ENCODE peak calls at places on chromosomes 16 and 17, in eight cellular contexts. G is esophagus muscularis mucosa, R is dorsolateral prefrontal cortex, H is HFF-Myc, S is AG04450, J is BJ, X is fibroblast of pulmonary artery, C is uterus. D is an unnamed sample.

GRCh38 chr16:46852130-46852529 is 21.1 kb upstream of the C16orf87 start:
- DNase-seq in G (no peak), R (no peak), H (no peak), S (no peak), J (no peak), X (no peak), C (no peak), D (no peak)

GRCh38 chr17:16374129-16374528 is 6.8 kb upstream of the UBB start:
- DNase-seq in G (no peak), R (no peak), H (no peak), S (no peak), J (peak), X (peak), C (no peak), D (peak)

GRCh38 chr17:14301279-14301760 is 439 bp downstream of the HS3ST3B1 start:
- DNase-seq in G (no peak), R (no peak), H (no peak), S (no peak), J (no peak), X (no peak), C (no peak), D (no peak)

GRCh38 chr16:68445458-68445857 is 2.9 kb downstream of the SMPD3 start:
- DNase-seq in G (no peak), R (peak), H (peak), S (no peak), J (no peak), X (peak), C (no peak), D (no peak)

GRCh38 chr17:57830880-57831279 is 19.0 kb downstream of the MRPS23 start:
- DNase-seq in G (no peak), R (no peak), H (no peak), S (no peak), J (no peak), X (no peak), C (no peak), D (no peak)

GRCh38 chr16:17470002-17470870 is 524 bp downstream of the XYLT1 start:
- DNase-seq in G (no peak), R (peak), H (no peak), S (no peak), J (no peak), X (no peak), C (peak), D (no peak)

GRCh38 chr16:19166500-19166899 is 1.5 kb upstream of the SYT17 start:
- DNase-seq in G (no peak), R (no peak), H (no peak), S (no peak), J (no peak), X (no peak), C (no peak), D (no peak)

GRCh38 chr17:58525239-58525638 is 10.8 kb upstream of the MTMR4 start:
- DNase-seq in G (no peak), R (no peak), H (no peak), S (peak), J (peak), X (peak), C (peak), D (peak)

GRCh38 chr17:79452706-79453105 is 158.1 kb downstream of the RBFOX3 start:
- DNase-seq in G (no peak), R (no peak), H (no peak), S (no peak), J (no peak), X (no peak), C (no peak), D (no peak)

GRCh38 chr17:57528084-57528451 is 217.0 kb downstream of the CCDC182 start:
- DNase-seq in G (no peak), R (no peak), H (no peak), S (no peak), J (no peak), X (no peak), C (peak), D (no peak)

GRCh38 chr16:64621616-64622015 is 500.2 kb downstream of the CDH11 start:
- DNase-seq in G (no peak), R (no peak), H (no peak), S (no peak), J (no peak), X (no peak), C (no peak), D (no peak)

GRCh38 chr17:37138726-37139125 is 190.0 kb downstream of the AATF start:
- DNase-seq in G (no peak), R (no peak), H (no peak), S (no peak), J (no peak), X (no peak), C (no peak), D (no peak)

GRCh38 chr16:4529085-4530060 is 9.2 kb downstream of the CDIP1 start:
- DNase-seq in G (no peak), R (no peak), H (no peak), S (peak), J (no peak), X (peak), C (no peak), D (no peak)

GRCh38 chr16:82641336-82641984 is 14.7 kb downstream of the CDH13 start:
- DNase-seq in G (no peak), R (no peak), H (no peak), S (no peak), J (no peak), X (peak), C (no peak), D (no peak)
- TF ChIP-seq CTCF in G (no peak), R (peak), H (peak), S (peak), J (peak), X (peak), C (no peak), D (peak)

GRCh38 chr16:60763869-60764268 is 1272.4 kb downstream of the CDH8 start:
- DNase-seq in G (no peak), R (no peak), H (no peak), S (no peak), J (no peak), X (no peak), C (no peak), D (no peak)
- H3K4me3 ChIP-seq in G (no peak), R (no peak), H (no peak), S (no peak), J (no peak), X (no peak), C (no peak), D (no peak)

GRCh38 chr16:85988723-85989313 is 89.9 kb downstream of the IRF8 start:
- DNase-seq in G (no peak), R (no peak), H (no peak), S (no peak), J (no peak), X (no peak), C (no peak), D (no peak)

GRCh38 chr16:85987750-85988078 is 88.8 kb downstream of the IRF8 start:
- DNase-seq in G (no peak), R (no peak), H (no peak), S (no peak), J (no peak), X (no peak), C (no peak), D (no peak)

GRCh38 chr16:85988306-85988705 is 89.3 kb downstream of the IRF8 start:
- DNase-seq in G (no peak), R (no peak), H (no peak), S (no peak), J (no peak), X (no peak), C (no peak), D (no peak)

GRCh38 chr16:85984947-85985451 is 86.0 kb downstream of the IRF8 start:
- DNase-seq in G (no peak), R (no peak), H (no peak), S (no peak), J (no peak), X (no peak), C (no peak), D (no peak)

GRCh38 chr16:85986931-85987749 is 88.2 kb downstream of the IRF8 start:
- DNase-seq in G (no peak), R (no peak), H (no peak), S (no peak), J (no peak), X (no peak), C (no peak), D (no peak)
- TF ChIP-seq CTCF in G (peak), R (peak), H (peak), S (peak), J (peak), X (peak), C (peak), D (peak)

DNA sequence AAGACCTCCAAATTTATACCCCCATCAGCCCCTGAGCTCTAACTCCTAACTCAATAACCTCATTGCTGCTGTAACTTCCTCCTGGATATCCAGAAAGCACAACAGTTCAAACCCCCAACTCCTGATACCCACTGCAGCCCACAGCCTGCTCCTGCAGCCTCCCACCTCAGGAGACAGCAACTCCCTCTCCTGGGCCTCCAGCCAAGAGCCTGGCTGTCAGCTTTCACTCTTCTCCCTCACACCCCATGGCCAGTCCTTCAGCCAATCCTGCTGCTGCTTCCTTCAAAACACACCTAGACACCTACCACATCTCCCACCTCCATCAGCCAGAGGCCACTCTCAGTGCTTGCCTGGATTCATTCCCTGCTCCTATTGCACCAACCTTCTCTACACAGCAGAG is 5.4 kb downstream of the GINS2 start:
- DNase-seq in G (no peak), R (no peak), H (no peak), S (no peak), J (no peak), X (no peak), C (no peak), D (no peak)
- H3K4me3 ChIP-seq in G (no peak), R (no peak), H (no peak), S (no peak), J (no peak), X (no peak), C (no peak), D (no peak)

DNA sequence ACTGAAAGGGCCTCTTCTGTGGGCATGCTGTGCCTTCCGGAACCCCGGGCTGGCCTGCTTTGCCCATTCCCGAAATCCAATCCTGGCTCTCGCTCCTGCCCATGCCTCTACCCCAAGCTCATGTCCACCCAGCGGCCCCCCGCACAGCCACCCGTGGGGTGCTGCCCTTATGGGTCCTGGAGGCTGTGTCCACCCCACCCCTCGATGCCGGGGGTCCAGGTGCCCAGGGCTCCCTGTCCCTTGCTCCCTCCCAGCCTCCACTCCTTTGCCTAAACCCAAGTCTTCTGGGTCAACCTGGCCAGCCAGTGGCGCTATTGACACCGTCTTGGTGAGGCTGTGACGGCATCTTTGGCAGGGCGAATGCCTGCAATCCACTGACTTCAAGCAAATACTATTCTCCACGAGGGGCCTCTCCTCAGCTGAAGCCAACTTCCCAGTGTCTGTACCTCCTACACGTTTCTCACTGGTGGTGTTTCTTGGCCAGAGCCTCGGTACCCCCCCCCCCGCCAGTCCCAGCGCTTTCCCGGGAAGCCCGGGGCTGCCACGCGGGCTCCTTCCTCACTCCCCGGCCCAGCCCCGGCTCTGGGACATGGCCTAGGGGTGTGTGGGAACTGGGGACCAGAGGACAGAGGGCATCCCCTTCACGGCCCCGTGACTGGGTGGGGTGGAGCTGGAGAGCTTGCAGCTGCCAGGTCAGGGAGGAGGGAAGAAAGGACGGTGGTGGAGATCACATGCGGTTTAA is 12.2 kb upstream of the DUS1L start:
- DNase-seq in G (no peak), R (peak), H (no peak), S (no peak), J (no peak), X (peak), C (peak), D (no peak)
- TF ChIP-seq CTCF in G (no peak), R (peak), H (no peak), S (no peak), J (no peak), X (no peak), C (no peak), D (no peak)

DNA sequence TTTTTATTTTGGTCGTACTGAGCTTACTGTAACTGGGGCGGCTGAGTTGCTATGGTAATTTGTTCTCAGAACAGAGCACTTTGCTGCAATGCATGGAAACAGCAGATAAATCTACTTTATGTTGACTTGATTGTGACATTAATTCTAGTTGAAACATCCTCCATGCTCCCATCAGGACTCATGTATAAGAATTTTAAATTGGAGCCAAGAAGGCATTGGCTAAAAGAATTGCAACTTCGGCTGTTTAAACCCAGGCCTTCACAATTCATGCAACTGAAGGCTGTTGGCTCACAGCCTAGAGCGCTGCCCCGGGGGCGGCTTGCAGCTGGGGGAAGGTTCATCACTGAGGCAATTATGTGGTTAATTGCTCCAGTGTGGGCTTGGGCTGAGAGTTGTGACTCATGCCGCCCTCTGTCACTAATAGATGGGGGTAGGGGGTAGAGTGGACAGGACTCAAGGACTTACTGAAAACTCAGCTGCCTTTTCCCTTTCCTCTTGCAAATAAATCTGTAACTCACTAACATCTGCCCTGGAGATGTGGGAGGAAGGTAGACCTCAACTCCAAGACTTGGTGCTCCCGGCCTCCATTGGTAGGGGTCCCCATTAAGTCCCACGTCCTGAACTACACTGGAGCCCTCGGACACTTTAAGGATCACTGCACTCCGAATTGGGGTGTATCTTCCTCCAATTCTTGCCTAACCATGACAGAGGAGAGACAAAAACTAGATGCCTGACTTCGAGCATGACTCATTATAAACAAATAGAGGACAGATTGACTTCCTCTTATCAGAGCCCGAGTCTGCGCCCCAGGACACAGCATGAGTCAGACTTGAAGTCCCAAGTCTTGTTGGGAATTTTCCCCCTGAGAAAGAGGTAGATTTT is 37.5 kb downstream of the ERCC4 start:
- DNase-seq in G (no peak), R (peak), H (peak), S (peak), J (peak), X (peak), C (peak), D (peak)
- H3K4me3 ChIP-seq in G (peak), R (peak), H (peak), S (peak), J (peak), X (peak), C (peak), D (peak)

D was measured in AG04449.